ENCODE peak calls at places on chromosome 10, in six cellular contexts. One of them, this sample, is unnamed.

GRCh38 chr10:77971804-77972144 is 45.2 kb upstream of the DLG5 start:
- DNase-seq in activated T-helper 1 cell treated with anti-CD3 and anti-CD28 coated beads, Interleukin-12 subunit alpha, Interleukin-12 subunit beta, Interleukin-2, Interleukin-4 antibody, amounts not matched to agents 30 ng/mL and 10 ng/mL and 1 ng/mL, durations not matched to agents 14 hours and 24 hours and 36 hours: no peak
- DNase-seq in keratinocyte: no peak
- DNase-seq in KBM-7: no peak
- DNase-seq in CD8-positive, alpha-beta memory T cell: no peak
- DNase-seq in mesothelial cell of epicardium: no peak
- DNase-seq in this sample: no peak

GRCh38 chr10:30447125-30447799 is 13.3 kb downstream of the MAP3K8 start:
- DNase-seq in activated T-helper 1 cell treated with anti-CD3 and anti-CD28 coated beads, Interleukin-12 subunit alpha, Interleukin-12 subunit beta, Interleukin-2, Interleukin-4 antibody, amounts not matched to agents 30 ng/mL and 10 ng/mL and 1 ng/mL, durations not matched to agents 14 hours and 24 hours and 36 hours: no peak
- DNase-seq in CD8-positive, alpha-beta memory T cell: no peak
- DNase-seq in keratinocyte: peak; percentile 89
- DNase-seq in KBM-7: no peak
- DNase-seq in mesothelial cell of epicardium: no peak
- DNase-seq in this sample: no peak

GRCh38 chr10:14648042-14648765 is 126.5 kb downstream of the FAM107B start:
- DNase-seq in activated T-helper 1 cell treated with anti-CD3 and anti-CD28 coated beads, Interleukin-12 subunit alpha, Interleukin-12 subunit beta, Interleukin-2, Interleukin-4 antibody, amounts not matched to agents 30 ng/mL and 10 ng/mL and 1 ng/mL, durations not matched to agents 14 hours and 24 hours and 36 hours: peak; percentile 67
- DNase-seq in keratinocyte: no peak
- DNase-seq in mesothelial cell of epicardium: peak; percentile 53
- DNase-seq in KBM-7: peak; percentile 93
- DNase-seq in CD8-positive, alpha-beta memory T cell: peak; percentile 57
- DNase-seq in this sample: peak; percentile 48

GRCh38 chr10:6973904-6974303 is 393.8 kb upstream of the PRKCQ start:
- DNase-seq in keratinocyte: no peak
- DNase-seq in KBM-7: peak; percentile 15
- DNase-seq in mesothelial cell of epicardium: no peak
- DNase-seq in CD8-positive, alpha-beta memory T cell: peak; percentile 10
- DNase-seq in activated T-helper 1 cell treated with anti-CD3 and anti-CD28 coated beads, Interleukin-12 subunit alpha, Interleukin-12 subunit beta, Interleukin-2, Interleukin-4 antibody, amounts not matched to agents 30 ng/mL and 10 ng/mL and 1 ng/mL, durations not matched to agents 14 hours and 24 hours and 36 hours: peak; percentile 17
- DNase-seq in this sample: no peak

GRCh38 chr10:123408660-123409059 is 254.5 kb downstream of the BUB3 start:
- DNase-seq in CD8-positive, alpha-beta memory T cell: no peak
- DNase-seq in activated T-helper 1 cell treated with anti-CD3 and anti-CD28 coated beads, Interleukin-12 subunit alpha, Interleukin-12 subunit beta, Interleukin-2, Interleukin-4 antibody, amounts not matched to agents 30 ng/mL and 10 ng/mL and 1 ng/mL, durations not matched to agents 14 hours and 24 hours and 36 hours: no peak
- DNase-seq in KBM-7: no peak
- DNase-seq in keratinocyte: no peak
- DNase-seq in mesothelial cell of epicardium: no peak
- DNase-seq in this sample: no peak

GRCh38 chr10:80611481-80611880 is 73.8 kb downstream of the SH2D4B start:
- DNase-seq in mesothelial cell of epicardium: no peak
- DNase-seq in KBM-7: no peak
- DNase-seq in CD8-positive, alpha-beta memory T cell: no peak
- DNase-seq in activated T-helper 1 cell treated with anti-CD3 and anti-CD28 coated beads, Interleukin-12 subunit alpha, Interleukin-12 subunit beta, Interleukin-2, Interleukin-4 antibody, amounts not matched to agents 30 ng/mL and 10 ng/mL and 1 ng/mL, durations not matched to agents 14 hours and 24 hours and 36 hours: no peak
- DNase-seq in keratinocyte: no peak
- DNase-seq in this sample: no peak

GRCh38 chr10:14478201-14478600 is 147.5 kb upstream of the FRMD4A start:
- DNase-seq in CD8-positive, alpha-beta memory T cell: no peak
- DNase-seq in activated T-helper 1 cell treated with anti-CD3 and anti-CD28 coated beads, Interleukin-12 subunit alpha, Interleukin-12 subunit beta, Interleukin-2, Interleukin-4 antibody, amounts not matched to agents 30 ng/mL and 10 ng/mL and 1 ng/mL, durations not matched to agents 14 hours and 24 hours and 36 hours: no peak
- DNase-seq in keratinocyte: no peak
- DNase-seq in KBM-7: no peak
- DNase-seq in mesothelial cell of epicardium: no peak
- DNase-seq in this sample: no peak

GRCh38 chr10:78588194-78588811 is 480.5 kb upstream of the ZMIZ1 start:
- DNase-seq in keratinocyte: no peak
- DNase-seq in mesothelial cell of epicardium: peak; percentile 56
- DNase-seq in KBM-7: no peak
- DNase-seq in activated T-helper 1 cell treated with anti-CD3 and anti-CD28 coated beads, Interleukin-12 subunit alpha, Interleukin-12 subunit beta, Interleukin-2, Interleukin-4 antibody, amounts not matched to agents 30 ng/mL and 10 ng/mL and 1 ng/mL, durations not matched to agents 14 hours and 24 hours and 36 hours: no peak
- DNase-seq in CD8-positive, alpha-beta memory T cell: no peak
- DNase-seq in this sample: no peak

GRCh38 chr10:62046522-62047239 is 145.2 kb downstream of the ARID5B start:
- DNase-seq in CD8-positive, alpha-beta memory T cell: no peak
- DNase-seq in activated T-helper 1 cell treated with anti-CD3 and anti-CD28 coated beads, Interleukin-12 subunit alpha, Interleukin-12 subunit beta, Interleukin-2, Interleukin-4 antibody, amounts not matched to agents 30 ng/mL and 10 ng/mL and 1 ng/mL, durations not matched to agents 14 hours and 24 hours and 36 hours: no peak
- DNase-seq in keratinocyte: no peak
- DNase-seq in mesothelial cell of epicardium: no peak
- DNase-seq in KBM-7: peak; percentile 91
- DNase-seq in this sample: no peak

GRCh38 chr10:101644002-101644401 is 51.0 kb downstream of the FBXW4 start:
- DNase-seq in mesothelial cell of epicardium: no peak
- DNase-seq in activated T-helper 1 cell treated with anti-CD3 and anti-CD28 coated beads, Interleukin-12 subunit alpha, Interleukin-12 subunit beta, Interleukin-2, Interleukin-4 antibody, amounts not matched to agents 30 ng/mL and 10 ng/mL and 1 ng/mL, durations not matched to agents 14 hours and 24 hours and 36 hours: no peak
- DNase-seq in CD8-positive, alpha-beta memory T cell: no peak
- DNase-seq in keratinocyte: no peak
- DNase-seq in KBM-7: no peak
- DNase-seq in this sample: no peak

GRCh38 chr10:16945566-16945965 is 128.3 kb upstream of the RSU1 start:
- DNase-seq in activated T-helper 1 cell treated with anti-CD3 and anti-CD28 coated beads, Interleukin-12 subunit alpha, Interleukin-12 subunit beta, Interleukin-2, Interleukin-4 antibody, amounts not matched to agents 30 ng/mL and 10 ng/mL and 1 ng/mL, durations not matched to agents 14 hours and 24 hours and 36 hours: no peak
- DNase-seq in keratinocyte: no peak
- DNase-seq in KBM-7: no peak
- DNase-seq in CD8-positive, alpha-beta memory T cell: no peak
- DNase-seq in mesothelial cell of epicardium: no peak
- DNase-seq in this sample: no peak

GRCh38 chr10:57015595-57016303 is 654.7 kb upstream of the ZWINT start:
- DNase-seq in KBM-7: no peak
- DNase-seq in activated T-helper 1 cell treated with anti-CD3 and anti-CD28 coated beads, Interleukin-12 subunit alpha, Interleukin-12 subunit beta, Interleukin-2, Interleukin-4 antibody, amounts not matched to agents 30 ng/mL and 10 ng/mL and 1 ng/mL, durations not matched to agents 14 hours and 24 hours and 36 hours: no peak
- DNase-seq in CD8-positive, alpha-beta memory T cell: no peak
- DNase-seq in mesothelial cell of epicardium: no peak
- DNase-seq in keratinocyte: no peak
- DNase-seq in this sample: no peak

GRCh38 chr10:35635576-35635975 is 6.5 kb downstream of the FZD8 start:
- DNase-seq in CD8-positive, alpha-beta memory T cell: peak; percentile 13
- DNase-seq in mesothelial cell of epicardium: peak; percentile 65
- DNase-seq in activated T-helper 1 cell treated with anti-CD3 and anti-CD28 coated beads, Interleukin-12 subunit alpha, Interleukin-12 subunit beta, Interleukin-2, Interleukin-4 antibody, amounts not matched to agents 30 ng/mL and 10 ng/mL and 1 ng/mL, durations not matched to agents 14 hours and 24 hours and 36 hours: peak; percentile 17
- DNase-seq in keratinocyte: peak; percentile 46
- DNase-seq in KBM-7: peak; percentile 75
- DNase-seq in this sample: no peak

GRCh38 chr10:122342293-122343134 is 32.0 kb upstream of the PLEKHA1 start:
- DNase-seq in CD8-positive, alpha-beta memory T cell: peak; percentile 45
- DNase-seq in KBM-7: peak; percentile 49
- DNase-seq in activated T-helper 1 cell treated with anti-CD3 and anti-CD28 coated beads, Interleukin-12 subunit alpha, Interleukin-12 subunit beta, Interleukin-2, Interleukin-4 antibody, amounts not matched to agents 30 ng/mL and 10 ng/mL and 1 ng/mL, durations not matched to agents 14 hours and 24 hours and 36 hours: peak; percentile 12
- DNase-seq in keratinocyte: no peak
- DNase-seq in mesothelial cell of epicardium: no peak
- DNase-seq in this sample: no peak

GRCh38 chr10:104293021-104293420 is 24.0 kb downstream of the GSTO2 start:
- DNase-seq in CD8-positive, alpha-beta memory T cell: no peak
- DNase-seq in mesothelial cell of epicardium: no peak
- DNase-seq in KBM-7: no peak
- DNase-seq in keratinocyte: no peak
- DNase-seq in activated T-helper 1 cell treated with anti-CD3 and anti-CD28 coated beads, Interleukin-12 subunit alpha, Interleukin-12 subunit beta, Interleukin-2, Interleukin-4 antibody, amounts not matched to agents 30 ng/mL and 10 ng/mL and 1 ng/mL, durations not matched to agents 14 hours and 24 hours and 36 hours: no peak
- DNase-seq in this sample: no peak

This sample was measured in SK-N-MC.